ENCODE peak calls at places on chromosome 6, in six cellular contexts. B is tibial artery, D is fibroblast of lung, O is endodermal cell, T is LNCaP clone FGC, V is AG04449. F is an unnamed sample.

GRCh38 chr6:9593566-9593965 is 821.3 kb downstream of the TFAP2A start:
- DNase-seq in V (no peak), D (no peak), T (no peak), O (no peak), B (no peak), F (no peak)

GRCh38 chr6:143027058-143027457 is 33.6 kb upstream of the AIG1 start:
- DNase-seq in D (peak; percentile 22), B (no peak), T (no peak), O (peak; percentile 85), V (no peak), F (no peak)

GRCh38 chr6:43299338-43300293 is 1.6 kb downstream of the SLC22A7 start:
- DNase-seq in T (no peak), O (no peak), D (no peak), V (no peak), B (no peak), F (no peak)

GRCh38 chr6:28606424-28607391 is 81.0 kb downstream of the GPX5 start:
- DNase-seq in B (no peak), D (peak; percentile 80), T (peak; percentile 52), V (no peak), O (peak; percentile 91), F (peak; percentile 61)

GRCh38 chr6:134938896-134939295 is 11.0 kb downstream of the ALDH8A1 start:
- DNase-seq in O (no peak), V (no peak), D (peak; percentile 11), T (no peak), B (no peak), F (no peak)

GRCh38 chr6:164322533-164322932 is 908.0 kb downstream of the QKI start:
- DNase-seq in B (no peak), T (no peak), V (no peak), O (no peak), D (peak; percentile 91), F (no peak)

GRCh38 chr6:149881860-149882259 is 16.1 kb downstream of the RAET1E start:
- DNase-seq in T (no peak), V (no peak), B (no peak), D (no peak), O (no peak), F (no peak)

GRCh38 chr6:73832313-73832712 is 136.3 kb downstream of the CD109 start:
- DNase-seq in O (no peak), B (no peak), T (no peak), V (no peak), D (no peak), F (no peak)

GRCh38 chr6:134427721-134428120 is 109.8 kb upstream of the SGK1 start:
- DNase-seq in O (no peak), V (no peak), B (no peak), T (no peak), D (no peak), F (no peak)

GRCh38 chr6:141326426-141326825 is 806.3 kb upstream of the GJE1 start:
- DNase-seq in O (no peak), T (no peak), V (peak; percentile 95), D (peak; percentile 100), B (no peak), F (peak; percentile 91)

GRCh38 chr6:26299286-26300042 is 65.5 kb upstream of the BTN3A2 start:
- DNase-seq in O (peak; percentile 80), T (no peak), V (no peak), B (no peak), D (peak; percentile 9), F (no peak)

GRCh38 chr6:125745281-125746018 is 4.0 kb upstream of the HEY2 start:
- DNase-seq in D (no peak), O (peak; percentile 89), B (no peak), T (no peak), V (no peak), F (no peak)

GRCh38 chr6:72755752-72756151 is 133.9 kb downstream of the KCNQ5 start:
- DNase-seq in O (peak; percentile 61), V (no peak), T (no peak), B (no peak), D (no peak), F (no peak)

GRCh38 chr6:84137989-84138575 is 89.4 kb downstream of the CEP162 start:
- DNase-seq in O (no peak), T (no peak), D (no peak), B (no peak), V (no peak), F (no peak)

GRCh38 chr6:138389551-138389950 is 11.8 kb downstream of the SMIM28 start:
- DNase-seq in V (no peak), D (no peak), B (no peak), O (no peak), T (no peak), F (no peak)

GRCh38 chr6:52497652-52498408 is 77.7 kb downstream of the EFHC1 start:
- DNase-seq in D (peak; percentile 64), T (no peak), O (no peak), B (no peak), V (no peak), F (no peak)

GRCh38 chr6:133241088-133241900 is at the start of gene EYA4:
- DNase-seq in D (peak; percentile 46), O (peak; percentile 75), V (no peak), B (no peak), T (no peak), F (no peak)

GRCh38 chr6:133241901-133242760 is 974 bp downstream of the EYA4 start:
- DNase-seq in D (peak; percentile 32), V (no peak), T (no peak), O (peak; percentile 80), B (no peak), F (no peak)

GRCh38 chr6:133242761-133243590 is 1.8 kb downstream of the EYA4 start:
- DNase-seq in T (no peak), D (no peak), B (no peak), V (no peak), O (peak; percentile 77), F (no peak)

GRCh38 chr6:133243723-133244122 is 2.6 kb downstream of the EYA4 start:
- DNase-seq in B (no peak), D (no peak), V (no peak), O (no peak), T (no peak), F (no peak)

GRCh38 chr6:133240511-133241087 is 558 bp upstream of the EYA4 start:
- DNase-seq in V (no peak), O (peak; percentile 85), B (no peak), D (peak; percentile 26), T (no peak), F (no peak)
- TF ChIP-seq CTCF in V (no peak), O (peak; percentile 62), B (no peak), D (peak; percentile 41), T (no peak), F (no peak)

GRCh38 chr6:144352310-144352709 is 67.2 kb downstream of the UTRN start:
- DNase-seq in D (no peak), B (no peak), V (no peak), O (no peak), T (no peak), F (no peak)
- H3K4me3 ChIP-seq in D (no peak overlapping the region), B (no peak overlapping the region), V (no peak overlapping the region), O (no peak overlapping the region), T (no peak overlapping the region), F (no peak overlapping the region)

GRCh38 chr6:82040405-82041221 is 206.9 kb downstream of the IBTK start:
- DNase-seq in B (no peak), V (no peak), O (peak; percentile 82), T (no peak), D (peak; percentile 48), F (peak; percentile 54)
- TF ChIP-seq CTCF in B (peak; percentile 77), V (peak; percentile 76), O (peak; percentile 82), T (peak; percentile 65), D (peak; percentile 86), F (peak; percentile 85)

GRCh38 chr6:7146079-7146828 is 38.5 kb downstream of the RREB1 start:
- DNase-seq in V (peak; percentile 38), B (peak; percentile 85), D (peak; percentile 79), O (peak; percentile 62), T (peak; percentile 61), F (no peak)
- H3K4me3 ChIP-seq in V (peak overlapping the region; percentile 7), B (peak overlapping the region; percentile 1), D (no peak overlapping the region), O (no peak overlapping the region), T (peak overlapping the region; percentile 50), F (no peak overlapping the region)

GRCh38 chr6:21158149-21158548 is 435.4 kb upstream of the SOX4 start:
- DNase-seq in V (no peak), T (no peak), B (no peak), O (no peak), D (no peak), F (no peak)

GRCh38 chr6:21163110-21163837 is 430.3 kb upstream of the SOX4 start:
- DNase-seq in B (no peak), D (peak; percentile 93), O (no peak), T (no peak), V (peak; percentile 57), F (no peak)

GRCh38 chr6:21158873-21159272 is 434.7 kb upstream of the SOX4 start:
- DNase-seq in B (no peak), D (no peak), O (no peak), V (no peak), T (no peak), F (no peak)

GRCh38 chr6:21159465-21159864 is 434.1 kb upstream of the SOX4 start:
- DNase-seq in O (no peak), V (no peak), D (no peak), B (no peak), T (no peak), F (no peak)

GRCh38 chr6:21157186-21157929 is 436.2 kb upstream of the SOX4 start:
- DNase-seq in O (no peak), B (no peak), T (no peak), D (no peak), V (no peak), F (no peak)
- TF ChIP-seq CTCF in O (no peak), B (no peak), T (no peak), D (no peak), V (no peak), F (no peak)

DNA sequence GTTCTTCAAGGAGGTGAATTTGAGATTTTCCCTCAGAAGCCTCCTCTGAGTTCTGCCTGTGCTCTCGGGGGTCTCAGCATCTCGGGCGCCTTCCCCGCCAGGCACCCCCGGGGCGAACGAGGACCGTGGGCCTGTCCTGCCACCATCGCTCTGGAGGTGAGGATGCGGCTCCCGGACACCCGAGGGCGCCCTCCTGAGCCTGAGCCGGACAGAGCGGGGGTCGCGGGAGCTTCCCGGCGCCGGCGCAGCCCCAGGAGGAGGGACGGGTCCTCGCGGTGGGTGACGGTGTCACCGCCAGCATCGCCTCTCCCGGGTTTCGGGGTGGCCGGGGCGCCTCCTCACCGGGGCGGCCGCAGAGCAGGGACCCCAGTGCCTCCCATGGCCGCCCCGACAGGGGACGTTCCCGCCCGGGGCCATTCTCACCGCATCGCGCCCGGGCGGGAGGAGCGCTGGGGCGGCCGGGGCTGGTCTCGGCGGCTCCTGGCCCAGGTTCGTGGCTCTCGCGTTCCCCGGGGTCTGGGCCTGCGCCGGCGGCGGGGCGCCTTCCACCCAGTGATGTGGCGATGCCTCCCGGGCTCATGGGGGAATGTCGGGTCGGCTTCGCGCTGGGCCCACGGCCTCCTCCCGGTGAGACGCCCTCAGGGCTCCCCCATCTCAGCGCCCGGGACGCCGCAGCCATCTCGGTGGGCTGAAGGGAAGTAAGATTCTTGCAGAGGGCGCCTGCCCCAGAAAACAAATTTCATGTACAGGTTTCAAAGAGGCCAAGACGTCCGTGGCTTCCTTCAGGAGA is 210.5 kb downstream of the ERMARD start:
- DNase-seq in O (peak; percentile 87), T (no peak), D (no peak), V (no peak), B (peak; percentile 65), F (no peak)
- H3K4me3 ChIP-seq in O (peak overlapping the region; percentile 56), T (no peak overlapping the region), D (no peak overlapping the region), V (no peak overlapping the region), B (peak overlapping the region; percentile 43), F (no peak overlapping the region)

GRCh38 chr6:128731249-128732165 is 151.4 kb upstream of the LAMA2 start:
- DNase-seq in B (no peak), V (no peak), O (peak; percentile 64), D (peak; percentile 39), T (peak; percentile 7), F (peak; percentile 66)
- TF ChIP-seq CTCF in B (peak; percentile 30), V (peak; percentile 64), O (peak; percentile 90), D (peak; percentile 71), T (peak; percentile 63), F (peak; percentile 66)

GRCh38 chr6:32096087-32096393 is 13.1 kb downstream of the TNXB start:
- DNase-seq in O (no peak), T (no peak), B (no peak), D (no peak), V (no peak), F (no peak)
- H3K4me3 ChIP-seq in O (no peak overlapping the region), T (no peak overlapping the region), B (peak overlapping the region; percentile 31), D (no peak overlapping the region), V (no peak overlapping the region), F (no peak overlapping the region)

F was measured in HFF-Myc.